ENCODE peak calls at places on chromosomes 16 and 17, in four cellular contexts. R is prostate gland; M is GM04504; Q is activated CD4-positive, alpha-beta T cell treated with anti-CD3 and anti-CD28 coated beads, Interleukin-2, amount 10 ng/mL, durations not matched to agents 7 days and 5 days. B is an unnamed sample.

GRCh38 chr16:29804455-29805231 is 1.7 kb upstream of the MAZ start:
- DNase-seq in M (no peak), Q (no peak), R (peak), B (peak)

GRCh38 chr16:84448444-84448843 is 56.0 kb downstream of the MEAK7 start:
- DNase-seq in M (no peak), Q (no peak), R (no peak), B (no peak)

GRCh38 chr16:367333-367903 is 2.9 kb downstream of the MRPL28 start:
- DNase-seq in R (no peak), Q (no peak), M (no peak), B (no peak)

GRCh38 chr16:57462978-57463362 is 491 bp downstream of the POLR2C start:
- DNase-seq in M (no peak), R (no peak), Q (peak), B (no peak)

GRCh38 chr16:54110582-54110981 is 176.0 kb downstream of the IRX3 start:
- DNase-seq in R (no peak), Q (no peak), M (no peak), B (no peak)

GRCh38 chr17:78131172-78132085 is 858 bp downstream of the TMC8 start:
- DNase-seq in Q (no peak), R (no peak), M (no peak), B (no peak)

GRCh38 chr17:78588258-78589030 is 11.2 kb upstream of the DNAH17 start:
- DNase-seq in R (no peak), M (no peak), Q (no peak), B (no peak)

GRCh38 chr17:38967290-38967738 is at the start of gene FBXO47:
- DNase-seq in R (peak), M (peak), Q (peak), B (peak)

GRCh38 chr16:31568577-31569359 is 41.1 kb downstream of the AHSP start:
- DNase-seq in M (no peak), Q (no peak), R (peak), B (no peak)

GRCh38 chr16:85205747-85206471 is 93.6 kb upstream of the CIBAR2 start:
- DNase-seq in Q (no peak), M (no peak), R (no peak), B (no peak)

GRCh38 chr17:31496097-31496496 is 104.6 kb downstream of the RAB11FIP4 start:
- DNase-seq in M (no peak), R (no peak), Q (no peak), B (no peak)

GRCh38 chr16:76607317-76607716 is 330.1 kb downstream of the CNTNAP4 start:
- DNase-seq in R (no peak), M (no peak), Q (no peak), B (no peak)

GRCh38 chr17:5533486-5534315 is 47.3 kb downstream of the MIS12 start:
- DNase-seq in R (no peak), Q (no peak), M (no peak), B (no peak)

GRCh38 chr16:87635541-87636049 is 33.3 kb downstream of the JPH3 start:
- DNase-seq in M (no peak), R (peak), Q (peak), B (peak)

GRCh38 chr16:6335072-6335471 is 997.6 kb upstream of the RBFOX1 start:
- DNase-seq in M (no peak), Q (no peak), R (no peak), B (no peak)

GRCh38 chr16:10988164-10988803 is 43.9 kb downstream of the CLEC16A start:
- DNase-seq in R (no peak), M (no peak), Q (peak), B (no peak)

GRCh38 chr16:75319513-75320401 is 68.3 kb upstream of the BCAR1 start:
- DNase-seq in R (no peak), M (peak), Q (peak), B (no peak)

GRCh38 chr17:79435962-79436361 is 174.9 kb downstream of the RBFOX3 start:
- DNase-seq in Q (no peak), R (no peak), M (no peak), B (no peak)

GRCh38 chr17:66200685-66201092 is 8.8 kb upstream of the CEP112 start:
- DNase-seq in M (peak), R (peak), Q (peak), B (no peak)